ENCODE peak calls at places on chromosomes 6 and 20, in five cellular contexts. C, U, K, O and R are unnamed samples. For H3K36me3, the result is how much of the 10 kb centered on the place peaks cover.

GRCh38 chr20:8362457-8362856 is 230.4 kb downstream of the PLCB1 start:
- DNase-seq in U (no peak), O (no peak), K (no peak), C (no peak), R (no peak)

GRCh38 chr6:57297505-57297904 is 19.9 kb upstream of the PRIM2 start:
- DNase-seq in O (no peak), U (no peak), K (no peak), C (no peak), R (no peak)

GRCh38 chr20:775679-776135 is 7.4 kb upstream of the SLC52A3 start:
- DNase-seq in C (no peak), U (no peak), K (peak), O (peak), R (no peak)

GRCh38 chr20:20358801-20359200 is 9.1 kb upstream of the INSM1 start:
- DNase-seq in U (no peak), C (no peak), K (no peak), O (no peak), R (peak)

GRCh38 chr6:43812850-43813584 is 43.0 kb downstream of the VEGFA start:
- DNase-seq in O (no peak), K (no peak), U (peak), C (no peak), R (peak)

GRCh38 chr20:36836591-36837329 is 39.2 kb upstream of the TLDC2 start:
- DNase-seq in U (peak), C (peak), K (peak), O (peak), R (peak)

GRCh38 chr6:170344631-170345576 is 38.3 kb downstream of the FAM120B start:
- DNase-seq in K (peak), O (peak), C (peak), U (peak), R (no peak)

GRCh38 chr6:154969796-154970195 is 25.3 kb upstream of the TIAM2 start:
- DNase-seq in C (no peak), O (no peak), U (no peak), K (no peak), R (no peak)

GRCh38 chr20:2234788-2235187 is 61.0 kb upstream of the TGM3 start:
- DNase-seq in O (no peak), K (peak), U (no peak), C (no peak), R (no peak)

GRCh38 chr6:144063246-144063743 is 32.1 kb downstream of the SF3B5 start:
- DNase-seq in O (peak), K (peak), C (peak), U (no peak), R (no peak)

GRCh38 chr6:7051780-7052440 is 55.9 kb upstream of the RREB1 start:
- DNase-seq in C (peak), O (no peak), U (no peak), K (peak), R (peak)

GRCh38 chr6:34536251-34536958 is 19.7 kb downstream of the SPDEF start:
- DNase-seq in U (no peak), K (no peak), O (no peak), C (no peak), R (no peak)

GRCh38 chr6:139028242-139028657 is 295 bp upstream of the ABRACL start:
- DNase-seq in U (no peak), K (no peak), C (peak), O (no peak), R (no peak)

GRCh38 chr20:60999256-60999655 is 252.8 kb upstream of the CDH4 start:
- DNase-seq in O (no peak), C (peak), K (no peak), U (no peak), R (no peak)

GRCh38 chr6:12637960-12638641 is 78.5 kb upstream of the PHACTR1 start:
- DNase-seq in K (peak), U (peak), O (peak), C (peak), R (peak)

GRCh38 chr6:168314029-168314420 is 5.6 kb downstream of the DACT2 start:
- DNase-seq in C (no peak), U (no peak), K (peak), O (no peak), R (no peak)

GRCh38 chr20:41643504-41643938 is 25.3 kb upstream of the CHD6 start:
- DNase-seq in K (peak), U (peak), O (peak), C (peak), R (no peak)

GRCh38 chr6:107128175-107128574 is 12.9 kb upstream of the BEND3 start:
- DNase-seq in K (no peak), U (peak), C (peak), O (no peak), R (no peak)

GRCh38 chr6:140441256-140441655 is 1066.8 kb upstream of the CITED2 start:
- DNase-seq in U (peak), C (peak), K (peak), O (peak), R (no peak)

GRCh38 chr6:17417817-17418216 is 24.4 kb downstream of the CAP2 start:
- DNase-seq in O (no peak), U (peak), K (peak), C (peak), R (no peak)

GRCh38 chr6:168641455-168641854 is 200.5 kb downstream of the SMOC2 start:
- DNase-seq in C (no peak), U (no peak), O (no peak), K (no peak), R (no peak)

GRCh38 chr6:25070547-25071366 is 135.0 kb upstream of the RIPOR2 start:
- DNase-seq in C (peak), K (peak), O (peak), U (peak), R (peak)

GRCh38 chr6:21987501-21987957 is 309.3 kb downstream of the PRL start:
- DNase-seq in K (peak), C (peak), O (peak), U (peak), R (peak)

GRCh38 chr20:38671186-38671585 is 53.1 kb upstream of the SLC32A1 start:
- DNase-seq in K (peak), O (no peak), C (no peak), U (no peak), R (no peak)

GRCh38 chr6:43509142-43509983 is 783 bp downstream of the LRRC73 start:
- DNase-seq in U (no peak), C (peak), K (peak), O (no peak), R (no peak)

GRCh38 chr20:46814366-46815232 is 80.0 kb upstream of the EYA2 start:
- DNase-seq in O (no peak), U (peak), C (peak), K (peak), R (no peak)

GRCh38 chr6:165646484-165646883 is 16.6 kb downstream of the PDE10A start:
- DNase-seq in K (no peak), O (no peak), U (no peak), C (no peak), R (no peak)

GRCh38 chr6:149843051-149843633 is 21.0 kb downstream of the LRP11 start:
- DNase-seq in O (no peak), K (no peak), C (no peak), U (no peak), R (no peak)

GRCh38 chr20:5535211-5535756 is 214.9 kb upstream of the SHLD1 start:
- DNase-seq in U (peak), C (peak), O (peak), K (no peak), R (no peak)

GRCh38 chr6:135014353-135014832 is 40.2 kb downstream of the HBS1L start:
- DNase-seq in O (no peak), K (no peak), U (no peak), C (no peak), R (peak)

GRCh38 chr20:63738687-63739128 is 868 bp upstream of the SLC2A4RG start:
- DNase-seq in U (no peak), C (peak), O (peak), K (peak), R (peak)

GRCh38 chr6:109705258-109705657 is 14.2 kb downstream of the FIG4 start:
- DNase-seq in O (peak), K (peak), C (peak), U (peak), R (peak)

GRCh38 chr6:44776344-44776743 is 388.8 kb downstream of the CDC5L start:
- DNase-seq in K (no peak), O (no peak), U (no peak), C (no peak), R (no peak)

GRCh38 chr6:46772038-46772437 is 21.2 kb upstream of the MEP1A start:
- DNase-seq in K (no peak), U (no peak), C (no peak), O (no peak), R (no peak)

GRCh38 chr6:142173980-142174379 is 26.9 kb downstream of the VTA1 start:
- DNase-seq in K (no peak), C (no peak), U (no peak), O (no peak), R (no peak)

GRCh38 chr20:17225891-17226409 is 890 bp upstream of the PCSK2 start:
- DNase-seq in O (no peak), C (peak), K (peak), U (no peak), R (no peak)

GRCh38 chr20:17227199-17227535 is 327 bp downstream of the PCSK2 start:
- DNase-seq in O (no peak), U (no peak), C (peak), K (no peak), R (no peak)

GRCh38 chr20:17227669-17228623 is 1.1 kb downstream of the PCSK2 start:
- DNase-seq in K (peak), O (no peak), C (peak), U (peak), R (no peak)

GRCh38 chr20:17226410-17227198 is at the start of gene PCSK2:
- DNase-seq in K (peak), C (peak), O (peak), U (peak), R (no peak)

DNA sequence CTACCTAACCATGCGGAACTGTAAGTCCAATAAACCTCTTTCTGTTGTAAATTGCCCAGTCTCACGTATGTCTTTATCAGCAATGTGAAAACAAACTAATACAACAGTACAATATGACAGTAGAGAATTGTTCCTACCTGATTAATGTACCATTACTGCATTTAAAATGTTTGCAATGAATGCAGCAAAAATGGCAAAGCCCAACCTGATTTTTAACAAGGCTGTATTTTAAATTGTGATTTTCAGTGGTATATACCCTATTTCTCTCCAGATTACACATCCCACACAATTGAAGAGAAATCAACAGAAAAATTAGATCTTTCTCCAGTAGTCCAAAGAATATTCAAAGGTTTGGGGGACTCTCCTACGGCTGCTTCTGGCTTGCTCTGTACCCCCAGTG is 3.3 kb upstream of the PCSK2 start:
- DNase-seq in O (no peak), K (no peak), C (no peak), U (no peak), R (no peak)
- H3K36me3 ChIP-seq in O (under half), K (under half), C (under half), U (under half), R (under half)

GRCh38 chr6:3729603-3730344 is 21.7 kb downstream of the PXDC1 start:
- DNase-seq in U (no peak), O (no peak), K (peak), C (no peak), R (no peak)
- H3K27ac ChIP-seq in U (no peak), O (no peak), K (no peak), C (peak), R (no peak)

DNA sequence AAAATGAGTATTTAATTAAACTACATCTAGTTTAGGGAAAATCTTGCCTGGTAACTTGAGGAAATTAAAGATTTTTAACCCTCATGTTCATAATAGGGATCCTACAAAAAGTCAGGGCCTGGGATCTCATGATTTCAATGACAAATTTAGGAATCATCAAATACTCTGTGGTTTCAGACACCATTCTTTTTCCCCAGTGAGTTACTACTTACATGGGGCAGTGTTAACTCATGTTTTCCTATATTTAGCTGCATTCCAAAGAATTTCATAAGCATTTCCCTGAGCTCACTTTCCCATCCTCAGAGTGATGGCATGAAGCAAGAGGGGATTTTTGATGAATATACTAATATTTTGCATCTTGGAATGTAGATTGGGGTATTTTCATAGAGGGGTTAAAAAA is 321.7 kb downstream of the CENPW start:
- DNase-seq in O (no peak), U (peak), K (no peak), C (peak), R (no peak)
- H3K9ac ChIP-seq in O (no peak), U (no peak), K (no peak), C (peak), R (no peak)

GRCh38 chr20:35491823-35492222 is 36.4 kb downstream of the CEP250 start:
- DNase-seq in C (no peak), K (no peak), U (peak), O (no peak), R (no peak)

GRCh38 chr20:35492352-35492751 is 37.0 kb downstream of the CEP250 start:
- DNase-seq in U (no peak), C (no peak), O (no peak), K (no peak), R (no peak)

GRCh38 chr20:35487479-35487878 is 32.1 kb downstream of the CEP250 start:
- DNase-seq in K (no peak), U (no peak), C (no peak), O (no peak), R (no peak)

GRCh38 chr20:35489717-35490116 is 34.3 kb downstream of the CEP250 start:
- DNase-seq in U (no peak), C (no peak), K (no peak), O (no peak), R (peak)

DNA sequence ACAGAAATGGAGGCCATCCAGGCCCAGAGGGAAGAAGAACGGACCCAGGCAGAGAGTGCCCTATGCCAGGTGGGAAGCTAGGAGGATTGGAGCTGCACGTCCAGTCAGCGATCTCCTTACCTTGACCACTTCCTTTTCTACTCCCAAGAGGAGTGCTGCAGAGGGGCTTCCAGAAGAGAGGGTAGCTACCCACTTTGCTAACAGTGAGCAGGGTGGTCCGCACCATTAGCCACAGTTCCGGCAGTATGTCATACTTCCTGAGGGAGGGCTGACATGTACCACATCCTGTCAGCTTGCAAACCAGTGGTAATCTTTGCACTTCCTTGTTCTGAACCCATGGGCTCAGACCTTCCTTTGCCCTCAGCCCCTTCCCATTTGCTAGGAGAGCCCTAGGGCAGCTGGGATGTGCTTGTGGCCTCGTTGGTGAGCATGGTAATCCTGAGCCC is 35.4 kb downstream of the CEP250 start:
- DNase-seq in K (no peak), U (no peak), C (no peak), O (no peak), R (peak)
- H3K36me3 ChIP-seq in K (under half), U (half or more), C (under half), O (half or more), R (half or more)